ENCODE peak calls at places on chromosomes 7 and 10, in eight cellular contexts. Y, L, M, W, S, O, P and D are unnamed samples.

GRCh38 chr10:126062132-126063032 is 166.0 kb downstream of the FANK1 start:
- DNase-seq in L (no peak), M (peak), O (peak), S (peak), W (no peak), Y (peak), P (no peak), D (peak)

GRCh38 chr7:136064098-136064497 is 86.9 kb upstream of the MTPN start:
- DNase-seq in M (no peak), Y (no peak), L (no peak), O (no peak), W (no peak), P (no peak), S (no peak), D (no peak)

GRCh38 chr10:44183667-44184632 is 200.9 kb downstream of the CXCL12 start:
- DNase-seq in W (no peak), M (no peak), P (no peak), L (no peak), O (no peak), S (peak), Y (no peak), D (no peak)

GRCh38 chr10:132873395-132873794 is 69.0 kb downstream of the CFAP46 start:
- DNase-seq in Y (no peak), W (no peak), O (no peak), L (no peak), M (no peak), S (no peak), P (no peak), D (no peak)

GRCh38 chr7:29275018-29275318 is 80.4 kb downstream of the CHN2 start:
- DNase-seq in L (no peak), S (no peak), Y (no peak), O (no peak), W (no peak), M (no peak), P (no peak), D (no peak)

GRCh38 chr10:5165738-5166137 is 19.2 kb downstream of the AKR1C8 start:
- DNase-seq in M (no peak), O (no peak), Y (no peak), S (peak), P (no peak), W (no peak), L (no peak), D (peak)

GRCh38 chr7:137519964-137520363 is 176.4 kb upstream of the PTN start:
- DNase-seq in W (no peak), S (peak), M (no peak), Y (no peak), P (no peak), O (no peak), L (no peak), D (peak)

GRCh38 chr10:100774223-100774622 is 28.8 kb downstream of the PAX2 start:
- DNase-seq in S (no peak), M (no peak), L (no peak), Y (no peak), O (no peak), P (no peak), W (no peak), D (no peak)

GRCh38 chr10:61263561-61263960 is 189.6 kb downstream of the TMEM26 start:
- DNase-seq in P (no peak), O (no peak), M (no peak), L (no peak), S (no peak), W (no peak), Y (no peak), D (no peak)

GRCh38 chr7:42077276-42078135 is 159.5 kb downstream of the GLI3 start:
- DNase-seq in M (no peak), Y (no peak), O (no peak), W (no peak), L (no peak), P (no peak), S (no peak), D (peak)

GRCh38 chr10:26746111-26746510 is 48.6 kb downstream of the PDSS1 start:
- DNase-seq in O (no peak), S (no peak), L (no peak), Y (no peak), W (no peak), P (no peak), M (no peak), D (no peak)

GRCh38 chr7:2510909-2511768 is 8.4 kb upstream of the LFNG start:
- DNase-seq in Y (no peak), O (no peak), L (peak), M (no peak), W (no peak), P (peak), S (no peak), D (no peak)

GRCh38 chr7:85851571-85852193 is 664.8 kb upstream of the SEMA3D start:
- DNase-seq in W (no peak), L (no peak), O (peak), Y (no peak), S (peak), M (no peak), P (no peak), D (peak)

GRCh38 chr7:70042533-70042932 is 444.3 kb downstream of the AUTS2 start:
- DNase-seq in S (peak), P (no peak), O (peak), M (peak), L (no peak), Y (no peak), W (no peak), D (peak)

GRCh38 chr10:84138478-84139125 is 707 bp upstream of the GHITM start:
- DNase-seq in W (no peak), M (no peak), P (no peak), Y (no peak), O (peak), S (peak), L (no peak), D (no peak)

GRCh38 chr7:73342645-73343044 is 14.7 kb downstream of the FKBP6 start:
- DNase-seq in P (no peak), W (no peak), O (peak), Y (no peak), S (peak), M (no peak), L (peak), D (peak)

GRCh38 chr7:2962860-2963259 is 80.8 kb downstream of the CARD11 start:
- DNase-seq in Y (no peak), S (no peak), W (no peak), P (no peak), M (no peak), O (no peak), L (no peak), D (no peak)

GRCh38 chr10:104734408-104734807 is 93.3 kb downstream of the SORCS3 start:
- DNase-seq in W (no peak), Y (no peak), P (no peak), M (no peak), L (no peak), O (no peak), S (no peak), D (no peak)

GRCh38 chr10:101834341-101834740 is 9.3 kb downstream of the KCNIP2 start:
- DNase-seq in O (no peak), M (no peak), L (no peak), P (no peak), W (no peak), Y (no peak), S (no peak), D (no peak)

GRCh38 chr10:48406204-48406603 is 99.7 kb downstream of the MAPK8 start:
- DNase-seq in S (peak), P (no peak), M (no peak), L (no peak), Y (no peak), O (peak), W (no peak), D (peak)

GRCh38 chr7:116062666-116063065 is 32.1 kb upstream of the TFEC start:
- DNase-seq in P (no peak), Y (no peak), S (no peak), O (no peak), W (no peak), M (no peak), L (no peak), D (no peak)

GRCh38 chr7:23893942-23894890 is 184.2 kb downstream of the STK31 start:
- DNase-seq in Y (no peak), S (peak), M (no peak), W (no peak), P (no peak), L (no peak), O (no peak), D (peak)

GRCh38 chr7:28078036-28078901 is 102.3 kb downstream of the JAZF1 start:
- DNase-seq in M (no peak), O (peak), P (no peak), Y (no peak), L (peak), S (peak), W (peak), D (peak)

GRCh38 chr7:99173787-99174186 is 29.9 kb upstream of the SMURF1 start:
- DNase-seq in Y (no peak), P (no peak), M (no peak), S (no peak), L (no peak), W (no peak), O (peak), D (no peak)